ENCODE peak calls at places on chromosome 19, in ten cellular contexts. One of them, this sample, is unnamed.
A peak's percentile ranks its signal among the peaks of the same experiment; 100 is the strongest.

GRCh38 chr19:29687244-29687896 is 22.1 kb downstream of the PLEKHF1 start:
- DNase-seq in right cardiac atrium: no peak
- DNase-seq in tibial nerve: peak; percentile 67
- DNase-seq in right lobe of liver: no peak
- DNase-seq in pancreas: no peak
- DNase-seq in neuronal stem cell: no peak
- DNase-seq in GM23248: peak; percentile 99
- DNase-seq in hepatocyte: no peak
- DNase-seq in uterus: peak; percentile 83
- DNase-seq in GM23338: no peak
- DNase-seq in this sample: no peak

GRCh38 chr19:4229179-4229931 is at the start of gene EBI3:
- DNase-seq in right cardiac atrium: peak; percentile 66
- DNase-seq in tibial nerve: peak; percentile 7
- DNase-seq in right lobe of liver: no peak
- DNase-seq in pancreas: no peak
- DNase-seq in neuronal stem cell: no peak
- DNase-seq in GM23248: peak; percentile 45
- DNase-seq in hepatocyte: peak; percentile 74
- DNase-seq in uterus: no peak
- DNase-seq in GM23338: peak; percentile 37
- DNase-seq in this sample: peak; percentile 79

GRCh38 chr19:1862068-1862423 is 1.3 kb downstream of the KLF16 start:
- DNase-seq in right cardiac atrium: no peak
- DNase-seq in tibial nerve: no peak
- DNase-seq in right lobe of liver: no peak
- DNase-seq in pancreas: no peak
- DNase-seq in neuronal stem cell: no peak
- DNase-seq in GM23248: no peak
- DNase-seq in hepatocyte: no peak
- DNase-seq in uterus: no peak
- DNase-seq in GM23338: no peak
- DNase-seq in this sample: no peak

GRCh38 chr19:58409010-58409790 is 751 bp downstream of the ZNF584 start:
- DNase-seq in right cardiac atrium: peak; percentile 73
- DNase-seq in tibial nerve: no peak
- DNase-seq in right lobe of liver: peak; percentile 60
- DNase-seq in pancreas: no peak
- DNase-seq in neuronal stem cell: no peak
- DNase-seq in GM23248: peak; percentile 67
- DNase-seq in hepatocyte: peak; percentile 56
- DNase-seq in uterus: no peak
- DNase-seq in GM23338: peak; percentile 37
- DNase-seq in this sample: no peak

GRCh38 chr19:37964109-37964508 is 57.1 kb downstream of the SIPA1L3 start:
- DNase-seq in right cardiac atrium: no peak
- DNase-seq in tibial nerve: no peak
- DNase-seq in right lobe of liver: no peak
- DNase-seq in pancreas: no peak
- DNase-seq in neuronal stem cell: no peak
- DNase-seq in GM23248: peak; percentile 17
- DNase-seq in hepatocyte: no peak
- DNase-seq in uterus: no peak
- DNase-seq in GM23338: no peak
- DNase-seq in this sample: no peak

GRCh38 chr19:44551850-44552249 is 22.4 kb upstream of the CEACAM20 start:
- DNase-seq in right cardiac atrium: no peak
- DNase-seq in tibial nerve: no peak
- DNase-seq in right lobe of liver: no peak
- DNase-seq in pancreas: no peak
- DNase-seq in neuronal stem cell: no peak
- DNase-seq in GM23248: no peak
- DNase-seq in hepatocyte: no peak
- DNase-seq in uterus: no peak
- DNase-seq in GM23338: no peak
- DNase-seq in this sample: no peak

GRCh38 chr19:6738726-6739389 is 622 bp upstream of the TRIP10 start:
- DNase-seq in right cardiac atrium: peak; percentile 88
- DNase-seq in tibial nerve: no peak
- DNase-seq in right lobe of liver: peak; percentile 74
- DNase-seq in pancreas: peak; percentile 67
- DNase-seq in neuronal stem cell: no peak
- DNase-seq in GM23248: peak; percentile 69
- DNase-seq in hepatocyte: peak; percentile 81
- DNase-seq in uterus: peak; percentile 63
- DNase-seq in GM23338: peak; percentile 67
- DNase-seq in this sample: no peak

GRCh38 chr19:44611812-44612295 is 1.5 kb upstream of the IGSF23 start:
- DNase-seq in right cardiac atrium: no peak
- DNase-seq in tibial nerve: no peak
- DNase-seq in right lobe of liver: no peak
- DNase-seq in pancreas: no peak
- DNase-seq in neuronal stem cell: no peak
- DNase-seq in GM23248: no peak
- DNase-seq in hepatocyte: peak; percentile 64
- DNase-seq in uterus: no peak
- DNase-seq in GM23338: no peak
- DNase-seq in this sample: peak; percentile 85

GRCh38 chr19:31416548-31416947 is 67.3 kb upstream of the TSHZ3 start:
- DNase-seq in right cardiac atrium: no peak
- DNase-seq in tibial nerve: no peak
- DNase-seq in right lobe of liver: no peak
- DNase-seq in pancreas: no peak
- DNase-seq in neuronal stem cell: no peak
- DNase-seq in GM23248: no peak
- DNase-seq in hepatocyte: no peak
- DNase-seq in uterus: no peak
- DNase-seq in GM23338: no peak
- DNase-seq in this sample: no peak

GRCh38 chr19:41221514-41222205 is 2.6 kb downstream of the AXL start:
- DNase-seq in right cardiac atrium: no peak
- DNase-seq in tibial nerve: no peak
- DNase-seq in right lobe of liver: no peak
- DNase-seq in pancreas: no peak
- DNase-seq in neuronal stem cell: no peak
- DNase-seq in GM23248: no peak
- DNase-seq in hepatocyte: no peak
- DNase-seq in uterus: no peak
- DNase-seq in GM23338: no peak
- DNase-seq in this sample: no peak
- H3K4me1 ChIP-seq in right cardiac atrium: peaks cover 5% of the 10 kb centered on the region
- H3K4me1 ChIP-seq in tibial nerve: peaks cover 83% of the 10 kb centered on the region
- H3K4me1 ChIP-seq in right lobe of liver: no peaks in the 10 kb centered on the region
- H3K4me1 ChIP-seq in pancreas: no peaks in the 10 kb centered on the region
- H3K4me1 ChIP-seq in neuronal stem cell: peaks cover 30% of the 10 kb centered on the region
- H3K4me1 ChIP-seq in GM23248: peaks cover 50% of the 10 kb centered on the region
- H3K4me1 ChIP-seq in hepatocyte: peaks cover 22% of the 10 kb centered on the region
- H3K4me1 ChIP-seq in uterus: peaks cover 5% of the 10 kb centered on the region
- H3K4me1 ChIP-seq in GM23338: peaks cover 38% of the 10 kb centered on the region
- H3K4me1 ChIP-seq in this sample: peaks cover 19% of the 10 kb centered on the region

DNA sequence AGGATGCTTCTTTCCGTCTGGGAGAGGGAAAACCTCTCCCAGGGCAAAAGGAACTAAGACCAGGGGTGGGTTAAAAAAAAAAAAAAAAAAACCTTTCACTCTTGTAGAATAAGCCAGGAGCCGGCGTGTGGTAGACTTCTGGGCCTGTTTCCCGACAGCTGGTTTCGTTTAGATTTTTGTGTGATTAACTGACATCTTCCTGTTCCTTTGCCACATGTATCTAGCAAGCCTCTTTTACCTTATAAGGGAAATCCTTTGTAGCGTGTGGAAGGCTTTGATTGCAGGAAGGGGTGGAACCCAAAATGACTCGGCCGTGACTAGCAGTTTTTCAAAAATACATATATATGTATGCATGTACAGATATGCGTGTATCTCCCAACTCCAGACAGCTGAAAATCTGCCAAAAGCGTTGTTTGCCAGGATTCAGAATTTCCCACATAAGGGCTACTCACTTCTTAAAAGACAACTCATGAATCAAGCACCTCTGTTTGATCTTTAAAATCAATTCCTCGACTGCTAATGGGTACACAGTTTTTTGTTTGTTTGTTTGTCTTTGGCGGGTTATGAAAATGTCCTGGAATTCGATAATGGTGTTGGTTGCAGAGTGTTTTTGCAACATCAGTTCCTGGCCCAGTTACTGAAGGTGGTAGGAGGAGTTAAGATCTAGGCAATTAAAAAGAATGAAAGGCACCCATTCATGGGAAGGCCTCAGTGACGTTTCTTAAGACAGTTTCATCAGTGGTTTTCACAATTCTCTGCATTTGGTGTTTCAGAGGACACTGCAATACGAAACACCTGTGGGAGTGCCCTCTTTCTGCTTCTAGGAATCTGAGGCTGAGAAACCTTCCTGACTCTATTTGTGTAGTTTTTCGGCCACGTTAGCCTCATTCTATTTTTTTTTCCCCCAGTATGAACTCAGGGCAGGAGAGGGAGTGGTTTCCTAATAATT is 2.7 kb downstream of the TPM4 start:
- DNase-seq in right cardiac atrium: peak; percentile 81
- DNase-seq in tibial nerve: peak; percentile 90
- DNase-seq in right lobe of liver: no peak
- DNase-seq in pancreas: no peak
- DNase-seq in neuronal stem cell: no peak
- DNase-seq in GM23248: peak; percentile 97
- DNase-seq in hepatocyte: peak; percentile 82
- DNase-seq in uterus: peak; percentile 81
- DNase-seq in GM23338: peak; percentile 68
- DNase-seq in this sample: no peak
- H3K4me1 ChIP-seq in right cardiac atrium: peaks cover 4% of the 10 kb centered on the region
- H3K4me1 ChIP-seq in tibial nerve: peaks cover 63% of the 10 kb centered on the region
- H3K4me1 ChIP-seq in right lobe of liver: no peaks in the 10 kb centered on the region
- H3K4me1 ChIP-seq in pancreas: peaks cover 7% of the 10 kb centered on the region
- H3K4me1 ChIP-seq in neuronal stem cell: peaks cover 22% of the 10 kb centered on the region
- H3K4me1 ChIP-seq in GM23248: peaks cover 26% of the 10 kb centered on the region
- H3K4me1 ChIP-seq in hepatocyte: peaks cover 20% of the 10 kb centered on the region
- H3K4me1 ChIP-seq in uterus: no peaks in the 10 kb centered on the region
- H3K4me1 ChIP-seq in GM23338: peaks cover 29% of the 10 kb centered on the region
- H3K4me1 ChIP-seq in this sample: peaks cover 21% of the 10 kb centered on the region

GRCh38 chr19:27676334-27676733 is 1536.6 kb downstream of the UQCRFS1 start:
- DNase-seq in right cardiac atrium: no peak
- DNase-seq in tibial nerve: no peak
- DNase-seq in right lobe of liver: no peak
- DNase-seq in pancreas: no peak
- DNase-seq in neuronal stem cell: no peak
- DNase-seq in GM23248: no peak
- DNase-seq in hepatocyte: no peak
- DNase-seq in uterus: no peak
- DNase-seq in GM23338: no peak
- DNase-seq in this sample: no peak

GRCh38 chr19:27681972-27682371 is 1531.0 kb downstream of the UQCRFS1 start:
- DNase-seq in right cardiac atrium: no peak
- DNase-seq in tibial nerve: no peak
- DNase-seq in right lobe of liver: no peak
- DNase-seq in pancreas: no peak
- DNase-seq in neuronal stem cell: no peak
- DNase-seq in GM23248: no peak
- DNase-seq in hepatocyte: no peak
- DNase-seq in uterus: no peak
- DNase-seq in GM23338: no peak
- DNase-seq in this sample: no peak

GRCh38 chr19:27676877-27677276 is 1536.1 kb downstream of the UQCRFS1 start:
- DNase-seq in right cardiac atrium: no peak
- DNase-seq in tibial nerve: no peak
- DNase-seq in right lobe of liver: no peak
- DNase-seq in pancreas: no peak
- DNase-seq in neuronal stem cell: no peak
- DNase-seq in GM23248: no peak
- DNase-seq in hepatocyte: no peak
- DNase-seq in uterus: no peak
- DNase-seq in GM23338: no peak
- DNase-seq in this sample: no peak

GRCh38 chr19:27679399-27679798 is 1533.6 kb downstream of the UQCRFS1 start:
- DNase-seq in right cardiac atrium: no peak
- DNase-seq in tibial nerve: no peak
- DNase-seq in right lobe of liver: no peak
- DNase-seq in pancreas: no peak
- DNase-seq in neuronal stem cell: no peak
- DNase-seq in GM23248: no peak
- DNase-seq in hepatocyte: no peak
- DNase-seq in uterus: no peak
- DNase-seq in GM23338: no peak
- DNase-seq in this sample: no peak

DNA sequence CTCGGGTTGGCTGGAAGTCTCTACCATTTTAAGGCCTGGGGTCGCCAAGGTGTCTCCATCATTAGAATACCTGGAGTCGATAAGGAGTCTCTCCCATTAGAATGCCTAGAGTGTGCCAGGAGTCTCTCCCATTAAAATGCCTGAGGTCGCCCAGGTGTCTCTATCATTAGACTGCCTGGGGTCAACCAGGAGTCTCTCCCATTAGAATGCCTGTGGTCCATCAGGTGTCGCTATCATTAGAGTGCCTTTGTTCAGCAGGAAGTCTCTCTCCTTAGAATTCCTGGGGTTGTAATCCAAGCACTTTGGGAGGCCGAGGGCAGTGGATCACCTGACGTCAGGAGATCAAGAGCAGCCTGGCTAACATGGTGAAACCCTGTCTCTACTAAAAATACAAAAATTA is 1533.0 kb downstream of the UQCRFS1 start:
- DNase-seq in right cardiac atrium: no peak
- DNase-seq in tibial nerve: no peak
- DNase-seq in right lobe of liver: no peak
- DNase-seq in pancreas: no peak
- DNase-seq in neuronal stem cell: no peak
- DNase-seq in GM23248: no peak
- DNase-seq in hepatocyte: no peak
- DNase-seq in uterus: no peak
- DNase-seq in GM23338: no peak
- DNase-seq in this sample: no peak
- H3K4me1 ChIP-seq in right cardiac atrium: peaks cover 2% of the 10 kb centered on the region
- H3K4me1 ChIP-seq in tibial nerve: no peaks in the 10 kb centered on the region
- H3K4me1 ChIP-seq in right lobe of liver: no peaks in the 10 kb centered on the region
- H3K4me1 ChIP-seq in pancreas: no peaks in the 10 kb centered on the region
- H3K4me1 ChIP-seq in neuronal stem cell: no peaks in the 10 kb centered on the region
- H3K4me1 ChIP-seq in GM23248: no peaks in the 10 kb centered on the region
- H3K4me1 ChIP-seq in hepatocyte: no peaks in the 10 kb centered on the region
- H3K4me1 ChIP-seq in uterus: no peaks in the 10 kb centered on the region
- H3K4me1 ChIP-seq in GM23338: no peaks in the 10 kb centered on the region
- H3K4me1 ChIP-seq in this sample: peaks cover 7% of the 10 kb centered on the region

GRCh38 chr19:54366811-54367210 is 2.1 kb upstream of the LAIR1 start:
- DNase-seq in right cardiac atrium: no peak
- DNase-seq in tibial nerve: no peak
- DNase-seq in right lobe of liver: no peak
- DNase-seq in pancreas: no peak
- DNase-seq in neuronal stem cell: no peak
- DNase-seq in GM23248: no peak
- DNase-seq in hepatocyte: no peak
- DNase-seq in uterus: no peak
- DNase-seq in GM23338: no peak
- DNase-seq in this sample: no peak

GRCh38 chr19:54369082-54369691 is 4.5 kb upstream of the LAIR1 start:
- DNase-seq in right cardiac atrium: no peak
- DNase-seq in tibial nerve: no peak
- DNase-seq in right lobe of liver: no peak
- DNase-seq in pancreas: no peak
- DNase-seq in neuronal stem cell: no peak
- DNase-seq in GM23248: no peak
- DNase-seq in hepatocyte: no peak
- DNase-seq in uterus: no peak
- DNase-seq in GM23338: no peak
- DNase-seq in this sample: no peak

GRCh38 chr19:54364775-54365257 is at the start of gene LAIR1:
- DNase-seq in right cardiac atrium: peak; percentile 69
- DNase-seq in tibial nerve: peak; percentile 42
- DNase-seq in right lobe of liver: no peak
- DNase-seq in pancreas: no peak
- DNase-seq in neuronal stem cell: no peak
- DNase-seq in GM23248: no peak
- DNase-seq in hepatocyte: no peak
- DNase-seq in uterus: no peak
- DNase-seq in GM23338: no peak
- DNase-seq in this sample: no peak
- H3K4me1 ChIP-seq in right cardiac atrium: no peaks in the 10 kb centered on the region
- H3K4me1 ChIP-seq in tibial nerve: no peaks in the 10 kb centered on the region
- H3K4me1 ChIP-seq in right lobe of liver: no peaks in the 10 kb centered on the region
- H3K4me1 ChIP-seq in pancreas: no peaks in the 10 kb centered on the region
- H3K4me1 ChIP-seq in neuronal stem cell: no peaks in the 10 kb centered on the region
- H3K4me1 ChIP-seq in GM23248: no peaks in the 10 kb centered on the region
- H3K4me1 ChIP-seq in hepatocyte: no peaks in the 10 kb centered on the region
- H3K4me1 ChIP-seq in uterus: no peaks in the 10 kb centered on the region
- H3K4me1 ChIP-seq in GM23338: peaks cover 3% of the 10 kb centered on the region
- H3K4me1 ChIP-seq in this sample: no peaks in the 10 kb centered on the region

This sample was measured in Caco-2.